ENCODE peak calls at places on chromosomes 6 and 20, in six cellular contexts. I is A549, Z is HepG2, V is IMR-90, Q is K562, D is GM12878. L is an unnamed sample.

GRCh38 chr6:158769696-158770446 is 49.3 kb downstream of the EZR start:
- DNase-seq in I (no peak), Z (no peak), V (no peak), Q (no peak), D (no peak), L (no peak)

GRCh38 chr6:112802154-112802553 is 455.0 kb downstream of the RFPL4B start:
- DNase-seq in I (no peak), Z (no peak), V (peak), Q (no peak), D (no peak), L (no peak)

GRCh38 chr20:50304501-50304856 is 113.8 kb downstream of the CEBPB start:
- DNase-seq in I (no peak), Z (no peak), V (peak), Q (no peak), D (no peak), L (no peak)

GRCh38 chr6:133895573-133896343 is 6.8 kb downstream of the TCF21 start:
- DNase-seq in I (no peak), Z (no peak), V (no peak), Q (no peak), D (no peak), L (no peak)

GRCh38 chr20:41367393-41367695 is 726 bp upstream of the EMILIN3 start:
- DNase-seq in I (no peak), Z (no peak), V (no peak), Q (no peak), D (no peak), L (no peak)

GRCh38 chr6:17971128-17972073 is 16.0 kb downstream of the KIF13A start:
- DNase-seq in I (peak), Z (no peak), V (peak), Q (no peak), D (no peak), L (no peak)

GRCh38 chr20:3733119-3733995 is 872 bp downstream of the HSPA12B start:
- DNase-seq in I (no peak), Z (no peak), V (no peak), Q (no peak), D (no peak), L (no peak)

GRCh38 chr6:114879719-114880118 is 536.9 kb upstream of the HS3ST5 start:
- DNase-seq in I (no peak), Z (no peak), V (no peak), Q (no peak), D (no peak), L (no peak)

GRCh38 chr20:23079926-23080325 is 6.2 kb downstream of the CD93 start:
- DNase-seq in I (no peak), Z (no peak), V (no peak), Q (no peak), D (no peak), L (no peak)

GRCh38 chr20:23077277-23077676 is 8.8 kb downstream of the CD93 start:
- DNase-seq in I (no peak), Z (no peak), V (no peak), Q (no peak), D (no peak), L (no peak)

GRCh38 chr20:23080521-23080920 is 5.6 kb downstream of the CD93 start:
- DNase-seq in I (no peak), Z (no peak), V (no peak), Q (no peak), D (no peak), L (no peak)

GRCh38 chr20:23078351-23078993 is 7.7 kb downstream of the CD93 start:
- DNase-seq in I (no peak), Z (no peak), V (no peak), Q (no peak), D (no peak), L (no peak)

GRCh38 chr20:23078994-23079364 is 7.1 kb downstream of the CD93 start:
- DNase-seq in I (peak), Z (peak), V (no peak), Q (peak), D (no peak), L (peak)
- TF ChIP-seq BHLHE40 in I (no peak), Z (no peak), V (no peak), Q (no peak), D (no peak), L (no peak)

GRCh38 chr6:8017705-8018104 is 46.5 kb downstream of the BLOC1S5 start:
- DNase-seq in I (no peak), Z (no peak), V (no peak), Q (no peak), D (no peak), L (no peak)

GRCh38 chr6:8013763-8014162 is 50.4 kb downstream of the BLOC1S5 start:
- DNase-seq in I (no peak), Z (no peak), V (no peak), Q (no peak), D (no peak), L (no peak)

GRCh38 chr6:8020083-8020482 is 44.1 kb downstream of the BLOC1S5 start:
- DNase-seq in I (no peak), Z (no peak), V (no peak), Q (no peak), D (no peak), L (no peak)

GRCh38 chr6:8017276-8017701 is 46.9 kb downstream of the BLOC1S5 start:
- DNase-seq in I (no peak), Z (no peak), V (no peak), Q (no peak), D (no peak), L (no peak)

DNA sequence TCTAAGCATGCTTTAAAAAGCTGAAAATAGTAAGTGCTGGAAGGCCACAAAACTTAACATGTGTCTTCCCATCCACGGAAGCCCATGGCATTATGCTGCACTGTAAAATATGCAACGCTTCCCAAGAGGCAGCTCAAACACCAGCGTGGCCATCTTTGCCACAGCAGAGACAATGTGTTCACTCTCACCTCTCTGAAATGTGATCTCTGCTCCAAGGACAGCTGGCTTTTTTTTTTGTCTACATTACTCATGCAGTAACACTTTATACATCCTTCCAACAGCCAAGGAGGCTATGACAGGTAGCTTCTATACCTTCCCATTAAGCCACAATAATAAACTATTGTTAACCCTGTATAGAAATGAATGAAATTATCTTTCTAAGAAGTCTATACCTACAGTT is 49.2 kb downstream of the BLOC1S5 start:
- DNase-seq in I (no peak), Z (peak), V (peak), Q (no peak), D (no peak), L (no peak)
- TF ChIP-seq BHLHE40 in I (no peak), Z (no peak), V (no peak), Q (no peak), D (no peak), L (no peak)

DNA sequence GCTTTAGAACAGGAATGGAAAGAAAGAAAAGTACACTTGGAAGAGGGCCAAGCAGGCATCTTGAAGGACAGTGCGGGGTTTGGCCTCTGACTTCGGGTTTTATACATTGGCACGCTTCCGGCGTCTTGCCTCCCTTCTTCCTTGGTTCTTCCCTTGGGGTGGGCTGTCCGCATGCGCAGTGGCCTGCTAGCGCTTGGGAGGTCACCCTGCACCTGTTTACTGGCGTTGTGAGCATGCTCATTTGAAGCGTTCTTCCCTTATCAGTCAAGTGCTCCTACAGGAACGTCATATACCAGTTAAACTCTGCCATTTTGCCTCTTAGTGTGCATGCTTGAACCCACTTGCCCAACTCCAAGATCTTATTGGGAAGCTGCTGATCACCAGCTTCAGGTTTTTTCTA is 230.0 kb downstream of the TTLL2 start:
- DNase-seq in I (no peak), Z (no peak), V (no peak), Q (no peak), D (no peak), L (no peak)
- TF ChIP-seq BHLHE40 in I (no peak), Z (no peak), V (no peak), Q (no peak), D (no peak), L (no peak)

DNA sequence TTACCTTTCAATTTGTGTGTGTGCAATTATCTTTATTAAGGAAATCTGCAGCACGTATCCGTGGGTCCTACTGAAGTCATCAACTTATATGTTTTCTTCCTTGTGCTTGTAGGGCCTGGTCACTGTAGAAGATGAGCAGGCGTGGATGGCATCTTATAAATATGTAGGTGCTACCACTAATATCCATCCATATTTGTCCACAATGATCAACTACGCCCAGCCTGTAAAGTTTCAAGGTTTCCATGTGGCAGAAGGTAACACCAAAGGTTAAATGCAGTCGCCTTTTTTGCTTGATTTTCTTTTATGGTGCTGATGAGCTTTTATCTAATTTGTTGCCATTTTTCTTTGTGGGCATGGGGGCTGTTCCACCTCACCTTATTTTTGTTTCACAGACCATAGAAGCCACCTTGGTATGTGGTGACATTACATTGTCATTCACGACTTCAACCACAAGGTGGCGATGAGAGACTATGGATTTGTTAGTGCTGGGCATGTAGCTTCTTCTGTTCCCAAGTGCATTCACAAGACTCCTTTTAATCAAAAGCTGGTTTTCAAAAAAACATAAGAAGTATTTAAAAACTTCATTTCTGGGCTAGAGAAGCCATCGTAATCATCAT is 106.5 kb upstream of the LAMP5 start:
- DNase-seq in I (peak), Z (peak), V (peak), Q (peak), D (peak), L (peak)
- TF ChIP-seq BHLHE40 in I (no peak), Z (no peak), V (no peak), Q (no peak), D (no peak), L (no peak)

DNA sequence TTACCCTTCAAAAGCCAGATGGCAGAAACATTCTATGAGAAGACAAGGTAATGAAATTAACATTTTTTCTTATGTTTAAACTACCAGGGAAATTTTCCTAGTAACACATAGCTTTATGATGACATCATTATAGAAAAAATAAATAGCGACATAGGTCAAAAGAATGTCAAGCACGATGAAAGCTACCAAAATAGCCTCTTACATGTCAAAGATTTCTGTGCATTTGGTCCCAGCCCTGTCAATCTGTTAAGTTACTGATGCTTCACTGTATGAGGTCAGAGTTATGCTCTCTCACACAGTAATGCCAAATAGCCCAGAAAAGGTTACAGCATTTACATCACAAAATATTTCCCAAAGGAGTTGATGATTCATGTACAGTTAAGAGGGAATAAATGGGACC is 199.8 kb upstream of the DEFB112 start:
- DNase-seq in I (no peak), Z (peak), V (peak), Q (no peak), D (no peak), L (no peak)
- TF ChIP-seq BHLHE40 in I (no peak), Z (no peak), V (no peak), Q (no peak), D (no peak), L (no peak)

GRCh38 chr6:8439601-8440268 is 4.4 kb upstream of the SLC35B3 start:
- DNase-seq in I (no peak), Z (no peak), V (no peak), Q (no peak), D (no peak), L (no peak)
- TF ChIP-seq BHLHE40 in I (no peak), Z (no peak), V (no peak), Q (no peak), D (no peak), L (no peak)

GRCh38 chr6:15519681-15520080 is 143.1 kb downstream of the DTNBP1 start:
- DNase-seq in I (no peak), Z (no peak), V (no peak), Q (no peak), D (no peak), L (no peak)

GRCh38 chr6:15521516-15521915 is 141.3 kb downstream of the DTNBP1 start:
- DNase-seq in I (no peak), Z (no peak), V (no peak), Q (no peak), D (no peak), L (no peak)

GRCh38 chr6:15522427-15522826 is 140.4 kb downstream of the DTNBP1 start:
- DNase-seq in I (no peak), Z (no peak), V (no peak), Q (no peak), D (no peak), L (no peak)

GRCh38 chr6:15522026-15522425 is 140.8 kb downstream of the DTNBP1 start:
- DNase-seq in I (no peak), Z (no peak), V (no peak), Q (no peak), D (no peak), L (no peak)

DNA sequence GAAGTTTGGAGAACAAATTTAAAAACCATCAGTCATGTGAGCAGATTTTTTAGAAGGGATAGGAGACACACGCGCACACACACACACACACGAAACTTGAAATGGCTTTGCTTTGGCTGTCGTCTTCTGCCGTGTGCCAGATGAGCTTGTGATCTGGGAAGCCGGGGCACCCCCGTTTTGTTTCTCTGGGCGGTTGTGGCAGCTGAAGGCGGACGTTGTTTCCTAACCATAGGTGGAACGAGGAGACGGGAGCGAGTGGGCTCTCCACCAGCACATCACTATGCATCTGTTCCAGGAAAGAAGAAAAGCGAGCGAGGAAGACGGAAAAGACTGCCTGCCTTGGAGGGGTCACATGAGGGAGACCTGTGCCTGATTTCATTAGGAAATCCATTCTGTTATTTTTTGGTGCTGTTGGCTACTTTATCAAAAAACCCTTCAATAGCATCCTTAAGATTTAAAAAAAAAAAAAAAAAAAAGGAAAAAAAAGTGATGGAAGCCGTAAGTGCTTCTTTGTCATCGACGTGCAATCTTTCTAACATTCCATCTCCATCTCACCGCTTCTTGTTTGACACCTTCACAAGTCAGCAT is 142.1 kb downstream of the DTNBP1 start:
- DNase-seq in I (no peak), Z (no peak), V (no peak), Q (no peak), D (no peak), L (no peak)
- TF ChIP-seq BHLHE40 in I (no peak), Z (no peak), V (no peak), Q (no peak), D (no peak), L (no peak)

GRCh38 chr6:110476046-110476849 is at the start of gene SLC22A16:
- DNase-seq in I (no peak), Z (no peak), V (no peak), Q (no peak), D (no peak), L (no peak)
- TF ChIP-seq BHLHE40 in I (no peak), Z (no peak), V (no peak), Q (no peak), D (no peak), L (no peak)

GRCh38 chr6:163900570-163900969 is 486.1 kb downstream of the QKI start:
- DNase-seq in I (no peak), Z (no peak), V (peak), Q (no peak), D (no peak), L (no peak)
- TF ChIP-seq BHLHE40 in I (no peak), Z (no peak), V (no peak), Q (no peak), D (no peak), L (no peak)

DNA sequence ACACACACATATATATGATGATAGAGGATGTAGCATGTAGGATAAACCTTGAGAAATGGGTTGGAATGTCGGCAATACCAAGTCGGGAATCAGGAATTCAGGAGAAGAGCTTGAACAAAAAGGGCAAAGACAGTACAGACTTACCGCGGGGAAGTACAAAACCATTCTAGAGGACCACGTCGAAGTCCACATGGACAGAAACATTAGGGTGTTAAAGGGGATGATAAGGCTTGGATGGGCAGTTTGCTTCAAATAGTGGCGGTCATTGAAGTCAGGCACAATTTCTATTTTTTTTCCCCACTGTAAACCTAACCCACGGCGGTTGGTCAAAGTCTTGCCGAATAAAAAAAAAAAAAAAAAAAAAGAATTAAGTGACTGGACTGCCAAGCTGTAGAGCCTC is 766 bp upstream of the NUS1 start:
- DNase-seq in I (no peak), Z (no peak), V (no peak), Q (no peak), D (no peak), L (no peak)
- TF ChIP-seq BHLHE40 in I (no peak), Z (no peak), V (no peak), Q (no peak), D (no peak), L (no peak)

L was measured in HEK293T.